ENCODE peak calls at places on chromosomes 5 and 9, in ten cellular contexts. H, M, J, S, L, X, D, R, I and Q are unnamed samples.

GRCh38 chr5:9245071-9245470 is 300.8 kb downstream of the SEMA5A start:
- DNase-seq in H (no peak), M (no peak), J (no peak), S (no peak), L (no peak), X (peak), D (no peak), R (no peak), I (no peak), Q (peak)

GRCh38 chr5:74870299-74871067 is 4.3 kb upstream of the FAM169A start:
- DNase-seq in H (no peak), M (no peak), J (no peak), S (no peak), L (no peak), X (no peak), D (no peak), R (no peak), I (no peak), Q (no peak)

GRCh38 chr5:38148021-38148625 is 110.2 kb upstream of the EGFLAM start:
- DNase-seq in H (no peak), M (no peak), J (no peak), S (no peak), L (no peak), X (no peak), D (no peak), R (no peak), I (no peak), Q (no peak)

GRCh38 chr9:130659699-130660248 is 4.6 kb upstream of the PRDM12 start:
- DNase-seq in H (peak), M (no peak), J (no peak), S (no peak), L (no peak), X (no peak), D (no peak), R (peak), I (peak), Q (no peak)

GRCh38 chr9:16286160-16286559 is 584.3 kb downstream of the BNC2 start:
- DNase-seq in H (no peak), M (no peak), J (no peak), S (no peak), L (no peak), X (no peak), D (no peak), R (no peak), I (no peak), Q (no peak)

GRCh38 chr5:173764321-173765029 is 123.7 kb upstream of the CPEB4 start:
- DNase-seq in H (peak), M (peak), J (peak), S (peak), L (peak), X (peak), D (peak), R (peak), I (peak), Q (peak)

GRCh38 chr5:60842859-60843692 is 993 bp downstream of the ELOVL7 start:
- DNase-seq in H (no peak), M (peak), J (no peak), S (peak), L (peak), X (no peak), D (peak), R (peak), I (no peak), Q (no peak)

GRCh38 chr5:44565872-44566271 is 176.7 kb upstream of the FGF10 start:
- DNase-seq in H (no peak), M (no peak), J (no peak), S (no peak), L (peak), X (no peak), D (no peak), R (no peak), I (no peak), Q (no peak)

GRCh38 chr9:130193531-130194405 is 21.6 kb downstream of the NCS1 start:
- DNase-seq in H (no peak), M (no peak), J (no peak), S (no peak), L (no peak), X (no peak), D (peak), R (peak), I (no peak), Q (no peak)

GRCh38 chr9:15357050-15357653 is 50.1 kb upstream of the TTC39B start:
- DNase-seq in H (no peak), M (no peak), J (peak), S (peak), L (no peak), X (no peak), D (no peak), R (peak), I (peak), Q (no peak)

GRCh38 chr9:2017459-2018161 is 2.5 kb downstream of the SMARCA2 start:
- DNase-seq in H (peak), M (peak), J (peak), S (peak), L (peak), X (peak), D (peak), R (peak), I (peak), Q (peak)

GRCh38 chr5:144844086-144844485 is 673.4 kb downstream of the KCTD16 start:
- DNase-seq in H (no peak), M (no peak), J (no peak), S (no peak), L (no peak), X (peak), D (no peak), R (no peak), I (no peak), Q (no peak)

GRCh38 chr5:11563822-11564221 is 340.4 kb downstream of the CTNND2 start:
- DNase-seq in H (no peak), M (no peak), J (no peak), S (no peak), L (no peak), X (no peak), D (no peak), R (no peak), I (no peak), Q (no peak)

GRCh38 chr5:10106806-10107205 is 142.9 kb downstream of the ATPSCKMT start:
- DNase-seq in H (no peak), M (no peak), J (no peak), S (no peak), L (no peak), X (peak), D (no peak), R (no peak), I (no peak), Q (peak)

GRCh38 chr5:98631311-98632054 is 142.0 kb upstream of the RGMB start:
- DNase-seq in H (no peak), M (no peak), J (no peak), S (no peak), L (peak), X (peak), D (no peak), R (no peak), I (no peak), Q (peak)

DNA sequence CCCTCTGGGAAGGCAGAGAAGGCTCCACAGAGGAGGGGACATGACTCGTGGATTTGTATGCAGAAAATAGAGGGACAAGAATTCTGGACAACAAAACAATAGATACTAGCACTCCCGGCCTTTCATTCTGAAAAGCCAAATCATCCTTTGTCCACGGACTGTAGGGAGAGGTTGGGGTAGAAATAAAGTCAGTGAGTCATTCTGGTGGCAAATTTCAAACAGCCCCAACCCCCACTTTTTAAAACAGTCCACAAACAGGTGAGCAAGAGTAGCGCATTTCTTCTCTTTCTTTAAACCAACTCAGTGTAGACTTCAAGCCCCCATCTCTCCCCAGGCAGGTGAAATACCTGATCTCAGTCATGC is 56.1 kb downstream of the PTPDC1 start:
- DNase-seq in H (no peak), M (no peak), J (no peak), S (no peak), L (no peak), X (no peak), D (no peak), R (no peak), I (no peak), Q (no peak)
- H3K4me3 ChIP-seq in H (peak), M (no peak), J (no peak), S (no peak), L (no peak), X (no peak), D (no peak), R (no peak), I (no peak), Q (no peak)

GRCh38 chr5:142070734-142071133 is 37.8 kb upstream of the NDFIP1 start:
- DNase-seq in H (no peak), M (no peak), J (no peak), S (no peak), L (no peak), X (no peak), D (no peak), R (no peak), I (no peak), Q (no peak)
- TF ChIP-seq CTCF in H (no peak), M (no peak), J (no peak), S (no peak), L (no peak), X (no peak), D (no peak), R (no peak), I (no peak), Q (no peak)

GRCh38 chr5:59036274-59036961 is 453.5 kb downstream of the RAB3C start:
- DNase-seq in H (no peak), M (peak), J (peak), S (peak), L (peak), X (peak), D (no peak), R (no peak), I (no peak), Q (peak)

GRCh38 chr5:59035681-59036080 is 452.8 kb downstream of the RAB3C start:
- DNase-seq in H (no peak), M (no peak), J (no peak), S (no peak), L (peak), X (no peak), D (no peak), R (no peak), I (no peak), Q (peak)

GRCh38 chr5:59038169-59039002 is 455.5 kb downstream of the RAB3C start:
- DNase-seq in H (no peak), M (no peak), J (no peak), S (no peak), L (peak), X (peak), D (peak), R (peak), I (peak), Q (peak)

GRCh38 chr5:59037453-59038168 is 454.7 kb downstream of the RAB3C start:
- DNase-seq in H (no peak), M (no peak), J (no peak), S (no peak), L (peak), X (peak), D (no peak), R (no peak), I (no peak), Q (peak)

GRCh38 chr5:59037041-59037440 is 454.2 kb downstream of the RAB3C start:
- DNase-seq in H (no peak), M (no peak), J (no peak), S (no peak), L (peak), X (peak), D (no peak), R (no peak), I (no peak), Q (no peak)
- H3K4me3 ChIP-seq in H (no peak), M (no peak), J (peak), S (no peak), L (no peak), X (peak), D (no peak), R (no peak), I (no peak), Q (no peak)

DNA sequence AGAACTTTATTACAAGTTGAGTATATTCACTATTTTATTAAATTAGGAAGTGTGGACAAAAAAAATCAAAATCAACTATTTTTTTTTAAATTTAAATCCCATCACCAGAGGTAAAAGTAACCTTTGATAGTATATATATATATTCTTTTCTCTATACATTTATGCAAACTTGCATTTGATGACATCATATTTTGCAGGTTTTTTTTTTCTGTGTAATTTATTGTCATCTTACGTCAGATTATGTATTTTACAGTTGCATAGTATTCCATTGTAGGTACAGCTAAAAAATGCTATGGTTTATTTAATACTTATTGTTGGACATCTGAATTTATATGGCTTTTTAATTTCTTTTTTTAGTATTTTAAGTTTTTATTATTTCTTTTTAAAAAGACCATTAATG is 25.5 kb downstream of the APC start:
- DNase-seq in H (no peak), M (no peak), J (no peak), S (no peak), L (no peak), X (no peak), D (no peak), R (no peak), I (no peak), Q (no peak)
- TF ChIP-seq CTCF in H (no peak), M (no peak), J (no peak), S (no peak), L (no peak), X (no peak), D (no peak), R (no peak), I (no peak), Q (no peak)

GRCh38 chr5:142725231-142726187 is 39.6 kb upstream of the FGF1 start:
- DNase-seq in H (no peak), M (no peak), J (no peak), S (no peak), L (peak), X (peak), D (peak), R (no peak), I (no peak), Q (peak)
- H3K4me3 ChIP-seq in H (no peak), M (no peak), J (no peak), S (no peak), L (no peak), X (no peak), D (no peak), R (no peak), I (no peak), Q (no peak)

DNA sequence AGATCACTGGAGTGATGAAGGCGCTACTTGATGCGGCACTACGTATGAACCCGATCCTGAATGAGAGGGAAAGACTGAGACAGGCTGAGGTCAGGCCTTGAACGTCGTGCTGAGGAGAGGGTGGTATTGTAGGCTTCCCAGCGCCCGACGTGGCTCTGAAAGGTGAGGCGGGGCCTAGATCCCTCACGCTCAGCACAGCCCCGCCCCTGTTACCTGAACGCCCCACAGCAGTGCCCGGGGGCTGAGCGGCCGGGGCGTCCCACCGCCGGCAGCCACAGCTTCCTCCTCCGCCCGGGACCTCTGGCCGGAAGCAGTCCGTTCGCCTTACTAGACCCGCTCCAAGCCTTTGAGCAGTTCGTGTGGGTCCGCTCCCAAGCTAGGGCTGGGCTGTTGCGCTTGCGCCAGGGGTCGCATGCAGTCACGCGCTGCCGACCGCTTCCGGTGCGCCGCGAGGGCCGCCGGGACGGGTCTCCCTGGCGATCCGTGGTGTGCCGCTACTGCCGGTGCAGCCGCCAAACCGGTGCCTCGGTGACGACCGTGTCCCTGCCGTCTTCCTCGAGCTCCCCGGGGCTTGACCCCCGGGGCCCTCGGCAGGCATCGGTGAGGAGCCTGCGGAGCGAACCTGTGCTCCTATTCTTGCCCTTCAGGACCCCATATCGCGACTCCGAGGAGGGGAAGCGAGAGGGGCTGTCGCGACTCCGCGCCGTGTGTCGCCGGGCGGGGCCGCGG is at the start of the genes HMGXB3 and TIGD6:
- DNase-seq in H (peak), M (peak), J (peak), S (peak), L (peak), X (peak), D (peak), R (peak), I (peak), Q (peak)
- TF ChIP-seq CTCF in H (no peak), M (peak), J (no peak), S (no peak), L (no peak), X (no peak), D (no peak), R (peak), I (peak), Q (no peak)

GRCh38 chr5:1444361-1445189 is 665 bp downstream of the SLC6A3 start:
- DNase-seq in H (no peak), M (no peak), J (no peak), S (no peak), L (no peak), X (no peak), D (no peak), R (peak), I (no peak), Q (no peak)
- H3K4me3 ChIP-seq in H (peak), M (no peak), J (peak), S (no peak), L (no peak), X (no peak), D (no peak), R (peak), I (peak), Q (no peak)

GRCh38 chr5:62778327-62779009 is 199.8 kb downstream of the LRRC70 start:
- DNase-seq in H (no peak), M (no peak), J (no peak), S (no peak), L (no peak), X (no peak), D (no peak), R (peak), I (no peak), Q (no peak)

GRCh38 chr5:62780230-62780629 is 201.6 kb downstream of the LRRC70 start:
- DNase-seq in H (no peak), M (no peak), J (no peak), S (no peak), L (no peak), X (no peak), D (no peak), R (no peak), I (no peak), Q (no peak)

GRCh38 chr5:62783374-62784057 is 204.9 kb downstream of the LRRC70 start:
- DNase-seq in H (no peak), M (no peak), J (no peak), S (no peak), L (no peak), X (no peak), D (no peak), R (no peak), I (no peak), Q (no peak)

GRCh38 chr5:62780888-62781287 is 202.3 kb downstream of the LRRC70 start:
- DNase-seq in H (no peak), M (no peak), J (no peak), S (no peak), L (no peak), X (no peak), D (no peak), R (peak), I (no peak), Q (no peak)

GRCh38 chr5:62779010-62779422 is 200.4 kb downstream of the LRRC70 start:
- DNase-seq in H (no peak), M (peak), J (no peak), S (no peak), L (peak), X (peak), D (no peak), R (peak), I (peak), Q (peak)
- TF ChIP-seq CTCF in H (peak), M (peak), J (peak), S (peak), L (peak), X (peak), D (peak), R (peak), I (peak), Q (peak)

DNA sequence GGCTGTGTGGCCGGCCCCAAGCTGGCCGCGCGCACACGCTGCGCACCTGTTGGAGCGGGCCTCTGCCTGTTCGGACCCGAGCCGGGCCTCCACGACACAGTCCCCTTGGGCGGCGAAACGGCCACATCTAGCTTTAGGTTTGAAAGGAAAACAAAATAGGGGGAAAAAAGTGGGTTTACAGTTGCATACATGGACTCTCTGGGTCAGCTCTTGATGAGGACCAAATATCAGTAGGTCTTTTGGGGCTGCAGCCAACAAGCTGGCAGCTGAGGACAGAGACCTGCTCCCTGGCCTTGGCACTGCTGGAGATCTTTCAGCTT is 20.7 kb downstream of the IGIP start:
- DNase-seq in H (no peak), M (no peak), J (no peak), S (no peak), L (no peak), X (no peak), D (no peak), R (no peak), I (no peak), Q (no peak)
- H3K4me3 ChIP-seq in H (peak), M (peak), J (peak), S (no peak), L (no peak), X (no peak), D (no peak), R (peak), I (no peak), Q (no peak)

DNA sequence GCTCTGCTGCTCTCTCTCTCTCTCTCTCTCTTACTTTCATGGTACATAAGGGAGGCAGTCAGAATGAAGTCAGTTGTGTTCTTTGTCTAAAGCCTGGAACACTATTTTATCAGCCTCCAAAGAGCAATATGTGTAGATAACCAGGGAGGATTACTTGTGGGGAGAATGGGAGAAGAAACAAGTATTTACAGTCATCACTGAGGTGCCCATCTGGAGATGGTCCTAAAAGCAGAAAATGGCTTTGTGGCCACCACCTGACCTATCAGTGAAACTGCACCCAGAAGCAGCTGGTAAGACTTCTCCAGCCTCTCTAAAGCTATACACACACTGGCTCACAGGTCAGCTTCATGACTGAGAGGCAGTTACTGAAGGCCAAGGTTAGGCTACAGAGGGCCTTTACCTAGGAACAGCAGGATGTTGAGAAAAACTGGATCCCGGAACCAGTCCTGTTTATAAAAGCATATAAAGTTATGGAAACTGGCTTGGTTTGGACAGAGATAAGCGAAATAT is 75.1 kb downstream of the MRPS27 start:
- DNase-seq in H (no peak), M (no peak), J (no peak), S (no peak), L (peak), X (peak), D (no peak), R (peak), I (peak), Q (peak)
- TF ChIP-seq CTCF in H (peak), M (peak), J (no peak), S (no peak), L (peak), X (peak), D (peak), R (peak), I (peak), Q (peak)